ENCODE peak calls at places on chromosomes 4 and X, in nine cellular contexts. Z, F, L, W, T, E, H, R and M are unnamed samples.

GRCh38 chr4:65046496-65047101 is 623.7 kb downstream of the EPHA5 start:
- DNase-seq in H (no peak), F (peak), W (no peak), R (no peak), E (no peak), L (no peak), T (no peak), Z (no peak), M (no peak)

GRCh38 chr4:113604955-113605354 is 156.6 kb downstream of the CAMK2D start:
- DNase-seq in T (no peak), H (no peak), L (no peak), Z (no peak), E (no peak), F (peak), R (no peak), W (no peak), M (no peak)

GRCh38 chrX:47587906-47588735 is 5.9 kb downstream of the TIMP1 start:
- DNase-seq in L (no peak), F (no peak), Z (no peak), W (no peak), E (no peak), R (no peak), H (no peak), T (no peak), M (no peak)

GRCh38 chrX:42149786-42150185 is 226.4 kb upstream of the CASK start:
- DNase-seq in Z (no peak), E (no peak), T (no peak), F (no peak), R (no peak), L (no peak), W (no peak), H (no peak), M (no peak)

GRCh38 chr4:15649914-15650545 is 5.1 kb downstream of the FBXL5 start:
- DNase-seq in F (peak), W (no peak), Z (no peak), H (no peak), E (peak), L (peak), R (peak), T (peak), M (no peak)

GRCh38 chrX:70527053-70527452 is 82.4 kb downstream of the DLG3 start:
- DNase-seq in E (no peak), R (no peak), F (no peak), Z (no peak), T (no peak), L (no peak), H (no peak), W (no peak), M (no peak)

GRCh38 chrX:72348247-72348979 is 42.7 kb upstream of the CITED1 start:
- DNase-seq in F (no peak), Z (no peak), L (no peak), E (no peak), H (no peak), R (no peak), W (no peak), T (no peak), M (no peak)

GRCh38 chrX:118655561-118656246 is 71.7 kb upstream of the IL13RA1 start:
- DNase-seq in E (no peak), F (peak), Z (no peak), H (no peak), W (no peak), R (no peak), L (no peak), T (no peak), M (no peak)

GRCh38 chrX:24294619-24295018 is 19.2 kb downstream of the SUPT20HL2 start:
- DNase-seq in F (no peak), W (no peak), T (no peak), R (no peak), E (peak), L (no peak), Z (no peak), H (no peak), M (no peak)

GRCh38 chr4:138392751-138393308 is 150.7 kb upstream of the SLC7A11 start:
- DNase-seq in W (no peak), E (no peak), L (no peak), R (no peak), Z (no peak), H (no peak), T (no peak), F (no peak), M (no peak)

GRCh38 chr4:145541266-145541770 is 59.7 kb downstream of the SMAD1 start:
- DNase-seq in F (no peak), H (no peak), Z (no peak), W (no peak), T (no peak), L (no peak), R (no peak), E (no peak), M (no peak)

GRCh38 chrX:25156323-25156722 is 140.6 kb upstream of the ARX start:
- DNase-seq in E (no peak), R (no peak), L (no peak), W (no peak), F (peak), T (no peak), H (no peak), Z (no peak), M (no peak)

GRCh38 chrX:151713859-151714258 is 2.0 kb upstream of the FATE1 start:
- DNase-seq in L (no peak), H (no peak), E (peak), R (no peak), T (no peak), W (no peak), F (no peak), Z (no peak), M (no peak)

GRCh38 chr4:183130328-183131155 is 31.5 kb downstream of the WWC2 start:
- DNase-seq in H (no peak), L (no peak), W (no peak), E (no peak), F (peak), T (no peak), Z (no peak), R (no peak), M (no peak)

GRCh38 chr4:1253831-1254230 is 4.9 kb upstream of the CTBP1 start:
- DNase-seq in L (peak), T (no peak), R (no peak), W (no peak), F (no peak), Z (no peak), E (no peak), H (no peak), M (no peak)

GRCh38 chr4:2095236-2096072 is 36.3 kb downstream of the NAT8L start:
- DNase-seq in T (no peak), W (no peak), L (no peak), R (no peak), E (no peak), Z (no peak), H (peak), F (peak), M (no peak)

GRCh38 chr4:3680656-3681055 is 85.5 kb upstream of the ADRA2C start:
- DNase-seq in T (no peak), L (no peak), W (peak), E (no peak), H (no peak), F (no peak), R (no peak), Z (no peak), M (no peak)

GRCh38 chrX:14916017-14916674 is 42.9 kb downstream of the MOSPD2 start:
- DNase-seq in R (no peak), T (no peak), E (no peak), L (no peak), F (peak), Z (no peak), W (no peak), H (no peak), M (peak)

GRCh38 chr4:48032721-48033120 is 16.1 kb downstream of the NIPAL1 start:
- DNase-seq in Z (no peak), F (no peak), H (no peak), L (no peak), R (no peak), E (no peak), W (no peak), T (no peak), M (no peak)

GRCh38 chr4:48028654-48029053 is 12.1 kb downstream of the NIPAL1 start:
- DNase-seq in L (no peak), T (no peak), E (no peak), W (no peak), Z (no peak), H (no peak), R (no peak), F (no peak), M (no peak)

GRCh38 chr4:48033825-48034413 is 17.3 kb downstream of the NIPAL1 start:
- DNase-seq in H (peak), W (no peak), E (peak), T (peak), L (peak), Z (no peak), R (no peak), F (no peak), M (no peak)

GRCh38 chr4:48030470-48030869 is 13.9 kb downstream of the NIPAL1 start:
- DNase-seq in H (no peak), R (no peak), Z (no peak), F (no peak), W (no peak), L (no peak), E (no peak), T (no peak), M (no peak)

GRCh38 chr4:48031802-48032525 is 15.4 kb downstream of the NIPAL1 start:
- DNase-seq in E (no peak), Z (no peak), W (no peak), L (no peak), R (no peak), F (peak), H (no peak), T (no peak), M (no peak)
- H3K27ac ChIP-seq in E (no peak), Z (no peak), W (no peak), L (no peak), R (no peak), F (peak), H (no peak), T (no peak), M (no peak)

DNA sequence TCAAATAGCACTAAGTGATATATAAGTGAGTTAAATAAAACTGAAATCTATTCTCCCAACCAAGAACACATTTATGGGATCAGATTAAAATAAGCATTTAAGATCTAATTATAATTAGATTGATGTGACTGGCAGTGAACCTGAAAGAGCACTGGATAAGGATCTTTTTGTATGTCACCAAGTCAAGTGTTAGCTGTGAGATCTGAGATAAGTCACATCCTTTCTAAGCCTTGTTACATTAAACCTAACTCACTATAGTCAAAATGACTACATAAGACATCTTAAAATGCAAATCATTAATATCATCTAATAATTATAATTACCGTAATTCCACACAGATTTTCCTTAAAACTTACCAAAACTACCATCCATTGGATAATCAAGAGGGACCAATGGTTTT is 1.6 kb downstream of the CCNA2 start:
- DNase-seq in E (no peak), L (no peak), R (no peak), T (no peak), W (no peak), Z (no peak), H (no peak), F (no peak), M (no peak)
- H3K27ac ChIP-seq in E (peak), L (no peak), R (no peak), T (no peak), W (no peak), Z (no peak), H (no peak), F (peak), M (no peak)

DNA sequence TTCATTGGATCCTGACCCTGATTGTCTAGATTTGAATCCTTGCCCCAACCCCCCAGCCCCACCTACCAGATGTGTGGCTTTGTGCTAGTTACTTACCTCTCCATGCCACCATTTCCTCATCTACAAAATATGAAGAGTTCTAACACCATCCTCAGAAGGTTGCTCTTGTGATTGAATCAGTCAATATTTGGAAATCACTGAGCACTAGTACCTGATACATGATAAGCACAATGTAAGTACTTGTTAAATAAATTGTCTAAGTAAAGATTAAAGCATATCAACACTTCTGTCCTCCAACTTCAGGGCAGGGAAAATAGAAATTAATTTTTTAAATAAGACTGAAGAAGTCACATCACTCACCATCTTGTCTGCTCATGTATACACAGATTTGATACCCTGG is 249.6 kb upstream of the KLF3 start:
- DNase-seq in H (no peak), R (no peak), F (no peak), L (no peak), E (no peak), T (no peak), Z (no peak), W (no peak), M (no peak)
- H3K27ac ChIP-seq in H (no peak), R (no peak), F (no peak), L (peak), E (no peak), T (no peak), Z (no peak), W (no peak), M (no peak)

GRCh38 chr4:10281996-10282395 is 165.4 kb upstream of the WDR1 start:
- DNase-seq in R (no peak), Z (no peak), L (no peak), T (no peak), H (no peak), W (no peak), E (no peak), F (no peak), M (no peak)
- H3K27ac ChIP-seq in R (no peak), Z (peak), L (no peak), T (no peak), H (peak), W (no peak), E (no peak), F (no peak), M (no peak)

GRCh38 chrX:105313596-105313995 is 93.1 kb upstream of the TEX13A start:
- DNase-seq in H (no peak), L (no peak), T (no peak), W (no peak), R (no peak), E (no peak), F (no peak), Z (no peak), M (no peak)

GRCh38 chrX:105302246-105302645 is 81.8 kb upstream of the TEX13A start:
- DNase-seq in L (no peak), F (no peak), W (no peak), E (no peak), R (no peak), T (no peak), H (no peak), Z (no peak), M (no peak)

DNA sequence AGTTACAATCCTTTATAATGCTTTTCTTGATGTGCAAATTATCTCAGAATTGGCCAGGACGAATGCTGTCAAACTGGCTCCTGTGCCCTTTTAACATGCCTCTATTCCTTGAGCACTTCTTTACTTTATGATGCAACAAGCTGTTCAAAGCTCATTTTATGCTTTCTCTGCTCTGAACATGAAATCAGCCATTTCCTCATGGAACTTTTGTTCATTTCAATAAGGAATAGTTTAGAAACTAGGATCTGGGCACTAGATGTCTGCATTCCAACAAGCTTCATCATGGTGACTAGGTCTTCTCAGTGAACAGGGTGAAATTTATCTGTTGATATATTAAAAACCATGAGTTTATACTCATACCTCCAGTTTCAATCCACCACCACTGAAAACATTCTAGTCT is 87.3 kb upstream of the TEX13A start:
- DNase-seq in E (no peak), Z (no peak), W (no peak), F (peak), H (no peak), T (no peak), R (no peak), L (no peak), M (no peak)
- H3K27ac ChIP-seq in E (no peak), Z (no peak), W (no peak), F (no peak), H (no peak), T (no peak), R (no peak), L (no peak), M (no peak)